ENCODE peak calls at places on chromosome 22, in eight cellular contexts. One of them, this sample, is unnamed. For H3K4me1, the result is how much of the 10 kb centered on the place peaks cover.

GRCh38 chr22:36701941-36702640 is 1.5 kb downstream of the CACNG2 start:
- DNase-seq in CD8-positive, alpha-beta T cell: no peak
- DNase-seq in heart right ventricle: no peak
- DNase-seq in fibroblast of lung: no peak
- DNase-seq in colonic mucosa: no peak
- DNase-seq in naive thymus-derived CD4-positive, alpha-beta T cell: no peak
- DNase-seq in tibial nerve: no peak
- DNase-seq in IMR-90: no peak
- DNase-seq in this sample: no peak

GRCh38 chr22:26617251-26618199 is at the start of gene CRYBB1:
- DNase-seq in IMR-90: peak
- DNase-seq in tibial nerve: no peak
- DNase-seq in colonic mucosa: no peak
- DNase-seq in heart right ventricle: peak
- DNase-seq in CD8-positive, alpha-beta T cell: no peak
- DNase-seq in fibroblast of lung: peak
- DNase-seq in naive thymus-derived CD4-positive, alpha-beta T cell: no peak
- DNase-seq in this sample: peak

GRCh38 chr22:41367680-41368542 is 13.8 kb upstream of the TEF start:
- DNase-seq in IMR-90: peak
- DNase-seq in naive thymus-derived CD4-positive, alpha-beta T cell: no peak
- DNase-seq in tibial nerve: no peak
- DNase-seq in CD8-positive, alpha-beta T cell: no peak
- DNase-seq in fibroblast of lung: no peak
- DNase-seq in heart right ventricle: peak
- DNase-seq in colonic mucosa: peak
- DNase-seq in this sample: peak

GRCh38 chr22:41398921-41399320 is 17.2 kb downstream of the TEF start:
- DNase-seq in naive thymus-derived CD4-positive, alpha-beta T cell: no peak
- DNase-seq in colonic mucosa: no peak
- DNase-seq in fibroblast of lung: no peak
- DNase-seq in tibial nerve: no peak
- DNase-seq in heart right ventricle: no peak
- DNase-seq in CD8-positive, alpha-beta T cell: no peak
- DNase-seq in IMR-90: no peak
- DNase-seq in this sample: no peak

GRCh38 chr22:37051629-37052385 is at the start of gene KCTD17:
- DNase-seq in heart right ventricle: peak
- DNase-seq in CD8-positive, alpha-beta T cell: peak
- DNase-seq in fibroblast of lung: peak
- DNase-seq in naive thymus-derived CD4-positive, alpha-beta T cell: peak
- DNase-seq in colonic mucosa: peak
- DNase-seq in tibial nerve: peak
- DNase-seq in IMR-90: peak
- DNase-seq in this sample: peak

GRCh38 chr22:44279059-44279340 is 33.8 kb downstream of the SHISAL1 start:
- DNase-seq in tibial nerve: no peak
- DNase-seq in CD8-positive, alpha-beta T cell: no peak
- DNase-seq in IMR-90: no peak
- DNase-seq in naive thymus-derived CD4-positive, alpha-beta T cell: no peak
- DNase-seq in heart right ventricle: no peak
- DNase-seq in colonic mucosa: no peak
- DNase-seq in fibroblast of lung: no peak
- DNase-seq in this sample: no peak

GRCh38 chr22:33917744-33918406 is 2.4 kb downstream of the LARGE1 start:
- DNase-seq in colonic mucosa: no peak
- DNase-seq in naive thymus-derived CD4-positive, alpha-beta T cell: no peak
- DNase-seq in tibial nerve: no peak
- DNase-seq in IMR-90: peak
- DNase-seq in heart right ventricle: no peak
- DNase-seq in CD8-positive, alpha-beta T cell: no peak
- DNase-seq in fibroblast of lung: peak
- DNase-seq in this sample: no peak

GRCh38 chr22:44971651-44972362 is 38.0 kb downstream of the PHF21B start:
- DNase-seq in naive thymus-derived CD4-positive, alpha-beta T cell: no peak
- DNase-seq in colonic mucosa: no peak
- DNase-seq in heart right ventricle: no peak
- DNase-seq in fibroblast of lung: no peak
- DNase-seq in CD8-positive, alpha-beta T cell: no peak
- DNase-seq in IMR-90: no peak
- DNase-seq in tibial nerve: no peak
- DNase-seq in this sample: no peak

GRCh38 chr22:48318575-48319320 is 1508.9 kb downstream of the BRD1 start:
- DNase-seq in CD8-positive, alpha-beta T cell: no peak
- DNase-seq in IMR-90: no peak
- DNase-seq in colonic mucosa: no peak
- DNase-seq in heart right ventricle: no peak
- DNase-seq in fibroblast of lung: no peak
- DNase-seq in tibial nerve: no peak
- DNase-seq in naive thymus-derived CD4-positive, alpha-beta T cell: peak
- DNase-seq in this sample: peak

GRCh38 chr22:48624401-48624800 is 1203.3 kb downstream of the BRD1 start:
- DNase-seq in heart right ventricle: no peak
- DNase-seq in fibroblast of lung: no peak
- DNase-seq in IMR-90: no peak
- DNase-seq in CD8-positive, alpha-beta T cell: no peak
- DNase-seq in tibial nerve: no peak
- DNase-seq in naive thymus-derived CD4-positive, alpha-beta T cell: no peak
- DNase-seq in colonic mucosa: no peak
- DNase-seq in this sample: no peak

GRCh38 chr22:36729321-36729720 is 25.8 kb upstream of the CACNG2 start:
- DNase-seq in tibial nerve: no peak
- DNase-seq in IMR-90: no peak
- DNase-seq in colonic mucosa: no peak
- DNase-seq in CD8-positive, alpha-beta T cell: no peak
- DNase-seq in heart right ventricle: no peak
- DNase-seq in fibroblast of lung: no peak
- DNase-seq in naive thymus-derived CD4-positive, alpha-beta T cell: no peak
- DNase-seq in this sample: no peak

GRCh38 chr22:33461698-33462434 is 403.7 kb upstream of the SYN3 start:
- DNase-seq in heart right ventricle: no peak
- DNase-seq in naive thymus-derived CD4-positive, alpha-beta T cell: no peak
- DNase-seq in tibial nerve: no peak
- DNase-seq in CD8-positive, alpha-beta T cell: no peak
- DNase-seq in IMR-90: no peak
- DNase-seq in fibroblast of lung: no peak
- DNase-seq in colonic mucosa: no peak
- DNase-seq in this sample: no peak

GRCh38 chr22:41092023-41092817 is at the start of gene EP300:
- DNase-seq in naive thymus-derived CD4-positive, alpha-beta T cell: peak
- DNase-seq in tibial nerve: peak
- DNase-seq in fibroblast of lung: peak
- DNase-seq in IMR-90: peak
- DNase-seq in heart right ventricle: peak
- DNase-seq in colonic mucosa: peak
- DNase-seq in CD8-positive, alpha-beta T cell: peak
- DNase-seq in this sample: peak

GRCh38 chr22:31952459-31952858 is 8.1 kb downstream of the YWHAH start:
- DNase-seq in naive thymus-derived CD4-positive, alpha-beta T cell: no peak
- DNase-seq in tibial nerve: no peak
- DNase-seq in IMR-90: peak
- DNase-seq in fibroblast of lung: peak
- DNase-seq in CD8-positive, alpha-beta T cell: no peak
- DNase-seq in heart right ventricle: no peak
- DNase-seq in colonic mucosa: no peak
- DNase-seq in this sample: no peak

GRCh38 chr22:44455151-44455962 is 42.7 kb downstream of the RTL6 start:
- DNase-seq in colonic mucosa: peak
- DNase-seq in fibroblast of lung: no peak
- DNase-seq in IMR-90: no peak
- DNase-seq in CD8-positive, alpha-beta T cell: peak
- DNase-seq in tibial nerve: no peak
- DNase-seq in heart right ventricle: no peak
- DNase-seq in naive thymus-derived CD4-positive, alpha-beta T cell: no peak
- DNase-seq in this sample: no peak

GRCh38 chr22:20298110-20298802 is 21.6 kb downstream of the DGCR6L start:
- DNase-seq in naive thymus-derived CD4-positive, alpha-beta T cell: no peak
- DNase-seq in CD8-positive, alpha-beta T cell: no peak
- DNase-seq in IMR-90: no peak
- DNase-seq in fibroblast of lung: no peak
- DNase-seq in colonic mucosa: no peak
- DNase-seq in tibial nerve: no peak
- DNase-seq in heart right ventricle: no peak
- DNase-seq in this sample: peak
- H3K4me3 ChIP-seq in naive thymus-derived CD4-positive, alpha-beta T cell: peak
- H3K4me3 ChIP-seq in CD8-positive, alpha-beta T cell: peak
- H3K4me3 ChIP-seq in IMR-90: no peak
- H3K4me3 ChIP-seq in fibroblast of lung: no peak
- H3K4me3 ChIP-seq in colonic mucosa: peak
- H3K4me3 ChIP-seq in tibial nerve: peak
- H3K4me3 ChIP-seq in heart right ventricle: peak
- H3K4me3 ChIP-seq in this sample: peak

GRCh38 chr22:19111140-19111539 is 11.1 kb downstream of the DGCR2 start:
- DNase-seq in tibial nerve: no peak
- DNase-seq in heart right ventricle: no peak
- DNase-seq in fibroblast of lung: no peak
- DNase-seq in CD8-positive, alpha-beta T cell: no peak
- DNase-seq in colonic mucosa: no peak
- DNase-seq in naive thymus-derived CD4-positive, alpha-beta T cell: no peak
- DNase-seq in IMR-90: no peak
- DNase-seq in this sample: peak

GRCh38 chr22:19109198-19110063 is 12.8 kb downstream of the DGCR2 start:
- DNase-seq in heart right ventricle: no peak
- DNase-seq in colonic mucosa: no peak
- DNase-seq in CD8-positive, alpha-beta T cell: peak
- DNase-seq in naive thymus-derived CD4-positive, alpha-beta T cell: peak
- DNase-seq in tibial nerve: no peak
- DNase-seq in fibroblast of lung: peak
- DNase-seq in IMR-90: peak
- DNase-seq in this sample: no peak

GRCh38 chr22:19108807-19109197 is 13.4 kb downstream of the DGCR2 start:
- DNase-seq in colonic mucosa: no peak
- DNase-seq in fibroblast of lung: no peak
- DNase-seq in heart right ventricle: no peak
- DNase-seq in IMR-90: no peak
- DNase-seq in naive thymus-derived CD4-positive, alpha-beta T cell: no peak
- DNase-seq in tibial nerve: no peak
- DNase-seq in CD8-positive, alpha-beta T cell: no peak
- DNase-seq in this sample: no peak

GRCh38 chr22:19111584-19111983 is 10.6 kb downstream of the DGCR2 start:
- DNase-seq in colonic mucosa: no peak
- DNase-seq in IMR-90: no peak
- DNase-seq in tibial nerve: no peak
- DNase-seq in fibroblast of lung: no peak
- DNase-seq in heart right ventricle: no peak
- DNase-seq in CD8-positive, alpha-beta T cell: no peak
- DNase-seq in naive thymus-derived CD4-positive, alpha-beta T cell: no peak
- DNase-seq in this sample: no peak

DNA sequence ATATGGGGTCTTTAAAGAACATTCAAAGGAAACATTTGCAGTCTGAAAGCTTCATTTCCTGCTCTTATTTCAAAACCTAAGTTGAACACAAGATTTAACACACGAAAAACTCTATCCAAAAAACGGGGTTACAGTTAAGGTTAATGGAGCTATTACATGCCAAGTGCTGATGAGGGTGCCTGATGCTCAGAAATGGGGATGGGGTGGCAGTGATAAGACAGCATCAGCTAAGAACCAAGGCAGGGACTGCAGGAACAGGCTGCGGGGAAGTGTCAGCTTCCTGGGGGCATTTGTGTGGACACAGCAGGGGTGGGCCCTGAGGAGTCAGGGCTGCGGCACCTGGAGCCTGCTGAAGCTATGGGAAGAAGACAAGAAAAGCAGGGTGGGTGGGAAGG is 12.2 kb downstream of the DGCR2 start:
- DNase-seq in fibroblast of lung: no peak
- DNase-seq in CD8-positive, alpha-beta T cell: no peak
- DNase-seq in heart right ventricle: no peak
- DNase-seq in colonic mucosa: no peak
- DNase-seq in naive thymus-derived CD4-positive, alpha-beta T cell: no peak
- DNase-seq in IMR-90: no peak
- DNase-seq in tibial nerve: no peak
- DNase-seq in this sample: no peak
- H3K4me1 ChIP-seq in fibroblast of lung: under half
- H3K4me1 ChIP-seq in CD8-positive, alpha-beta T cell: half or more
- H3K4me1 ChIP-seq in heart right ventricle: under half
- H3K4me1 ChIP-seq in colonic mucosa: under half
- H3K4me1 ChIP-seq in naive thymus-derived CD4-positive, alpha-beta T cell: under half
- H3K4me1 ChIP-seq in IMR-90: under half
- H3K4me1 ChIP-seq in tibial nerve: under half
- H3K4me1 ChIP-seq in this sample: under half

DNA sequence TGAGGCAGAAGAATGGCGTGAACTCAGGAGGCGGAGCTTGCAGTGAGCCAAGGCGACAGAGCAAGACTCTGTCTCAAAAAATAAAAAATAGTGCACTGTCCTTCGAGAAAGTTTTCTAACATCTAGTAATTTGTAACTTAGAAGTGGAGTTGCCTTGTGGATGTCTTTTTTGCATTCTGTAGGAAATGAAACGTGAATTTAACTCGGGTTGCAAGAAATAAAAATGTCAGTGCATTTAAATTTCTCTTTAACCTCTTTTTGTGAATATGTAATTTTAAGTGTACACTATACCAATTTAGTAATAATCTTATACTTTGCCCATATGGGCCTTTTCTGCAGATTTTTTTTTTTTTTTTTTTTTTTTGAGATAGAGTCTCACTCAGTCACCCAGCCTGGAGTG is 26.2 kb upstream of the CRKL start:
- DNase-seq in heart right ventricle: no peak
- DNase-seq in CD8-positive, alpha-beta T cell: no peak
- DNase-seq in colonic mucosa: no peak
- DNase-seq in fibroblast of lung: no peak
- DNase-seq in naive thymus-derived CD4-positive, alpha-beta T cell: no peak
- DNase-seq in IMR-90: no peak
- DNase-seq in tibial nerve: no peak
- DNase-seq in this sample: no peak
- H3K27ac ChIP-seq in heart right ventricle: no peak
- H3K27ac ChIP-seq in CD8-positive, alpha-beta T cell: no peak
- H3K27ac ChIP-seq in colonic mucosa: no peak
- H3K27ac ChIP-seq in fibroblast of lung: no peak
- H3K27ac ChIP-seq in naive thymus-derived CD4-positive, alpha-beta T cell: no peak
- H3K27ac ChIP-seq in IMR-90: no peak
- H3K27ac ChIP-seq in tibial nerve: no peak
- H3K27ac ChIP-seq in this sample: no peak

GRCh38 chr22:39152511-39153219 is at the start of gene CBX7:
- DNase-seq in colonic mucosa: peak
- DNase-seq in naive thymus-derived CD4-positive, alpha-beta T cell: peak
- DNase-seq in heart right ventricle: peak
- DNase-seq in tibial nerve: peak
- DNase-seq in CD8-positive, alpha-beta T cell: peak
- DNase-seq in fibroblast of lung: peak
- DNase-seq in IMR-90: peak
- DNase-seq in this sample: peak

GRCh38 chr22:39152024-39152510 is 413 bp downstream of the CBX7 start:
- DNase-seq in fibroblast of lung: no peak
- DNase-seq in tibial nerve: peak
- DNase-seq in CD8-positive, alpha-beta T cell: no peak
- DNase-seq in colonic mucosa: no peak
- DNase-seq in IMR-90: no peak
- DNase-seq in naive thymus-derived CD4-positive, alpha-beta T cell: no peak
- DNase-seq in heart right ventricle: no peak
- DNase-seq in this sample: no peak

GRCh38 chr22:39149915-39150847 is 2.3 kb downstream of the CBX7 start:
- DNase-seq in colonic mucosa: no peak
- DNase-seq in CD8-positive, alpha-beta T cell: no peak
- DNase-seq in fibroblast of lung: no peak
- DNase-seq in tibial nerve: peak
- DNase-seq in naive thymus-derived CD4-positive, alpha-beta T cell: no peak
- DNase-seq in IMR-90: no peak
- DNase-seq in heart right ventricle: no peak
- DNase-seq in this sample: peak

GRCh38 chr22:39150848-39151215 is 1.6 kb downstream of the CBX7 start:
- DNase-seq in colonic mucosa: no peak
- DNase-seq in tibial nerve: peak
- DNase-seq in IMR-90: no peak
- DNase-seq in naive thymus-derived CD4-positive, alpha-beta T cell: no peak
- DNase-seq in fibroblast of lung: no peak
- DNase-seq in CD8-positive, alpha-beta T cell: no peak
- DNase-seq in heart right ventricle: no peak
- DNase-seq in this sample: no peak

GRCh38 chr22:39151329-39151975 is 1.0 kb downstream of the CBX7 start:
- DNase-seq in tibial nerve: peak
- DNase-seq in naive thymus-derived CD4-positive, alpha-beta T cell: no peak
- DNase-seq in IMR-90: no peak
- DNase-seq in CD8-positive, alpha-beta T cell: no peak
- DNase-seq in heart right ventricle: no peak
- DNase-seq in colonic mucosa: no peak
- DNase-seq in fibroblast of lung: no peak
- DNase-seq in this sample: peak
- H3K4me3 ChIP-seq in tibial nerve: peak
- H3K4me3 ChIP-seq in naive thymus-derived CD4-positive, alpha-beta T cell: peak
- H3K4me3 ChIP-seq in IMR-90: peak
- H3K4me3 ChIP-seq in CD8-positive, alpha-beta T cell: peak
- H3K4me3 ChIP-seq in heart right ventricle: peak
- H3K4me3 ChIP-seq in colonic mucosa: peak
- H3K4me3 ChIP-seq in fibroblast of lung: peak
- H3K4me3 ChIP-seq in this sample: peak